ENCODE peak calls at places on chromosomes 11 and 22, in six cellular contexts. One of them, this sample, is unnamed.

GRCh38 chr11:111452146-111452545 is 60.0 kb downstream of the BTG4 start:
- DNase-seq in EL: peak
- DNase-seq in kidney glomerular epithelial cell: no peak
- DNase-seq in GM03348: peak
- DNase-seq in upper lobe of right lung: no peak
- DNase-seq in GM23338: no peak
- DNase-seq in this sample: no peak

GRCh38 chr11:111698852-111699559 is 67.2 kb downstream of the PPP2R1B start:
- DNase-seq in GM23338: no peak
- DNase-seq in upper lobe of right lung: no peak
- DNase-seq in GM03348: no peak
- DNase-seq in EL: no peak
- DNase-seq in kidney glomerular epithelial cell: no peak
- DNase-seq in this sample: no peak

GRCh38 chr11:69637956-69638871 is 2.7 kb upstream of the CCND1 start:
- DNase-seq in GM23338: peak
- DNase-seq in kidney glomerular epithelial cell: no peak
- DNase-seq in upper lobe of right lung: peak
- DNase-seq in GM03348: peak
- DNase-seq in EL: peak
- DNase-seq in this sample: peak

GRCh38 chr11:125207866-125208425 is 43.4 kb downstream of the PKNOX2 start:
- DNase-seq in GM03348: no peak
- DNase-seq in EL: no peak
- DNase-seq in upper lobe of right lung: no peak
- DNase-seq in GM23338: no peak
- DNase-seq in kidney glomerular epithelial cell: no peak
- DNase-seq in this sample: no peak

GRCh38 chr11:25615841-25616240 is 716.1 kb upstream of the ANO3 start:
- DNase-seq in GM03348: no peak
- DNase-seq in kidney glomerular epithelial cell: no peak
- DNase-seq in EL: no peak
- DNase-seq in upper lobe of right lung: no peak
- DNase-seq in GM23338: no peak
- DNase-seq in this sample: no peak

GRCh38 chr11:78110351-78110750 is 29.1 kb downstream of the ALG8 start:
- DNase-seq in GM23338: no peak
- DNase-seq in EL: no peak
- DNase-seq in GM03348: no peak
- DNase-seq in upper lobe of right lung: no peak
- DNase-seq in kidney glomerular epithelial cell: no peak
- DNase-seq in this sample: no peak

GRCh38 chr11:132632641-132633124 is 899.6 kb downstream of the OPCML start:
- DNase-seq in GM23338: no peak
- DNase-seq in kidney glomerular epithelial cell: peak
- DNase-seq in EL: peak
- DNase-seq in upper lobe of right lung: no peak
- DNase-seq in GM03348: peak
- DNase-seq in this sample: no peak

GRCh38 chr11:118605116-118605867 is 2.1 kb upstream of the PHLDB1 start:
- DNase-seq in upper lobe of right lung: no peak
- DNase-seq in kidney glomerular epithelial cell: no peak
- DNase-seq in GM03348: peak
- DNase-seq in GM23338: peak
- DNase-seq in EL: peak
- DNase-seq in this sample: peak

GRCh38 chr11:19849107-19849789 is 136.6 kb downstream of the NAV2 start:
- DNase-seq in kidney glomerular epithelial cell: no peak
- DNase-seq in GM23338: no peak
- DNase-seq in upper lobe of right lung: no peak
- DNase-seq in EL: no peak
- DNase-seq in GM03348: peak
- DNase-seq in this sample: peak

GRCh38 chr11:61158691-61159381 is 2.4 kb downstream of the VPS37C start:
- DNase-seq in GM23338: no peak
- DNase-seq in GM03348: peak
- DNase-seq in upper lobe of right lung: no peak
- DNase-seq in kidney glomerular epithelial cell: peak
- DNase-seq in EL: peak
- DNase-seq in this sample: peak

GRCh38 chr22:30247561-30247960 is 1.0 kb upstream of the LIF start:
- DNase-seq in GM03348: no peak
- DNase-seq in upper lobe of right lung: no peak
- DNase-seq in GM23338: no peak
- DNase-seq in kidney glomerular epithelial cell: no peak
- DNase-seq in EL: no peak
- DNase-seq in this sample: no peak

GRCh38 chr22:27779650-27780049 is 21.9 kb downstream of the MN1 start:
- DNase-seq in EL: no peak
- DNase-seq in GM03348: no peak
- DNase-seq in kidney glomerular epithelial cell: no peak
- DNase-seq in GM23338: no peak
- DNase-seq in upper lobe of right lung: no peak
- DNase-seq in this sample: no peak

GRCh38 chr11:35144103-35144741 is 5.3 kb downstream of the CD44 start:
- DNase-seq in upper lobe of right lung: peak
- DNase-seq in GM03348: peak
- DNase-seq in GM23338: no peak
- DNase-seq in kidney glomerular epithelial cell: no peak
- DNase-seq in EL: peak
- DNase-seq in this sample: peak

GRCh38 chr11:62573006-62573591 is 592 bp downstream of the EEF1G start:
- DNase-seq in GM23338: peak
- DNase-seq in upper lobe of right lung: peak
- DNase-seq in EL: no peak
- DNase-seq in kidney glomerular epithelial cell: no peak
- DNase-seq in GM03348: peak
- DNase-seq in this sample: no peak

GRCh38 chr22:26017932-26018331 is 151.3 kb upstream of the SEZ6L start:
- DNase-seq in EL: no peak
- DNase-seq in upper lobe of right lung: no peak
- DNase-seq in GM23338: no peak
- DNase-seq in GM03348: no peak
- DNase-seq in kidney glomerular epithelial cell: no peak
- DNase-seq in this sample: no peak

GRCh38 chr11:128550967-128551522 is 36.3 kb downstream of the ETS1 start:
- DNase-seq in GM23338: no peak
- DNase-seq in upper lobe of right lung: no peak
- DNase-seq in kidney glomerular epithelial cell: no peak
- DNase-seq in EL: no peak
- DNase-seq in GM03348: no peak
- DNase-seq in this sample: no peak